ENCODE peak calls at places on chromosomes 12 and 14, in four cellular contexts. One of them, this sample, is unnamed.

GRCh38 chr14:63276492-63277342 is 42.0 kb downstream of the GPHB5 start:
- DNase-seq in Karpas-422: peak; percentile 82
- DNase-seq in cardiac muscle cell: peak; percentile 72
- DNase-seq in ovary: no peak
- DNase-seq in this sample: no peak

GRCh38 chr14:76701981-76702380 is 59.3 kb upstream of the VASH1 start:
- DNase-seq in Karpas-422: no peak
- DNase-seq in cardiac muscle cell: no peak
- DNase-seq in ovary: no peak
- DNase-seq in this sample: no peak

GRCh38 chr12:93317227-93317626 is 60.5 kb upstream of the NUDT4 start:
- DNase-seq in Karpas-422: no peak
- DNase-seq in cardiac muscle cell: no peak
- DNase-seq in ovary: no peak
- DNase-seq in this sample: no peak

GRCh38 chr12:86660488-86661171 is 404.4 kb upstream of the MGAT4C start:
- DNase-seq in Karpas-422: no peak
- DNase-seq in cardiac muscle cell: no peak
- DNase-seq in ovary: no peak
- DNase-seq in this sample: no peak

GRCh38 chr14:36657409-36658090 is 4.1 kb upstream of the PAX9 start:
- DNase-seq in Karpas-422: no peak
- DNase-seq in cardiac muscle cell: no peak
- DNase-seq in ovary: no peak
- DNase-seq in this sample: peak; percentile 82

GRCh38 chr14:37036669-37037341 is 135.6 kb downstream of the SLC25A21 start:
- DNase-seq in Karpas-422: no peak
- DNase-seq in cardiac muscle cell: no peak
- DNase-seq in ovary: no peak
- DNase-seq in this sample: no peak

GRCh38 chr14:33631021-33631420 is 319.9 kb downstream of the EGLN3 start:
- DNase-seq in Karpas-422: no peak
- DNase-seq in cardiac muscle cell: no peak
- DNase-seq in ovary: no peak
- DNase-seq in this sample: no peak

GRCh38 chr14:25150934-25151790 is 101.2 kb upstream of the STXBP6 start:
- DNase-seq in Karpas-422: peak; percentile 84
- DNase-seq in cardiac muscle cell: peak; percentile 76
- DNase-seq in ovary: no peak
- DNase-seq in this sample: no peak

GRCh38 chr12:3976351-3976938 is 103.2 kb upstream of the PARP11 start:
- DNase-seq in Karpas-422: no peak
- DNase-seq in cardiac muscle cell: no peak
- DNase-seq in ovary: no peak
- DNase-seq in this sample: no peak

GRCh38 chr12:30482650-30483049 is 213.0 kb downstream of the IPO8 start:
- DNase-seq in Karpas-422: no peak
- DNase-seq in cardiac muscle cell: no peak
- DNase-seq in ovary: no peak
- DNase-seq in this sample: no peak

GRCh38 chr14:96053236-96053599 is 14.1 kb downstream of the C14orf132 start:
- DNase-seq in Karpas-422: no peak
- DNase-seq in cardiac muscle cell: no peak
- DNase-seq in ovary: no peak
- DNase-seq in this sample: no peak

GRCh38 chr12:78586790-78587189 is 277.8 kb upstream of the SYT1 start:
- DNase-seq in Karpas-422: no peak
- DNase-seq in cardiac muscle cell: no peak
- DNase-seq in ovary: no peak
- DNase-seq in this sample: no peak

GRCh38 chr12:26523708-26524150 is 309.3 kb downstream of the ITPR2 start:
- DNase-seq in Karpas-422: no peak
- DNase-seq in cardiac muscle cell: peak; percentile 98
- DNase-seq in ovary: peak; percentile 90
- DNase-seq in this sample: peak; percentile 94

GRCh38 chr12:42370013-42370412 is 44.0 kb downstream of the PPHLN1 start:
- DNase-seq in Karpas-422: peak; percentile 50
- DNase-seq in cardiac muscle cell: no peak
- DNase-seq in ovary: no peak
- DNase-seq in this sample: no peak

GRCh38 chr12:51371295-51371953 is 19.8 kb downstream of the GALNT6 start:
- DNase-seq in Karpas-422: no peak
- DNase-seq in cardiac muscle cell: peak; percentile 96
- DNase-seq in ovary: peak; percentile 82
- DNase-seq in this sample: no peak

GRCh38 chr12:49476091-49476490 is 62.7 kb upstream of the KCNH3 start:
- DNase-seq in Karpas-422: no peak
- DNase-seq in cardiac muscle cell: no peak
- DNase-seq in ovary: no peak
- DNase-seq in this sample: no peak

GRCh38 chr12:55925870-55926737 is 1.6 kb downstream of the PYM1 start:
- DNase-seq in Karpas-422: peak; percentile 51
- DNase-seq in cardiac muscle cell: no peak
- DNase-seq in ovary: no peak
- DNase-seq in this sample: no peak

GRCh38 chr14:74612346-74613021 is 447 bp upstream of the LTBP2 start:
- DNase-seq in Karpas-422: peak; percentile 96
- DNase-seq in cardiac muscle cell: peak; percentile 85
- DNase-seq in ovary: peak; percentile 82
- DNase-seq in this sample: peak; percentile 49

GRCh38 chr12:92735131-92735721 is 32.4 kb downstream of the PLEKHG7 start:
- DNase-seq in Karpas-422: no peak
- DNase-seq in cardiac muscle cell: peak; percentile 96
- DNase-seq in ovary: no peak
- DNase-seq in this sample: no peak

GRCh38 chr12:180445-180844 is 33.5 kb downstream of the SLC6A12 start:
- DNase-seq in Karpas-422: no peak
- DNase-seq in cardiac muscle cell: peak; percentile 47
- DNase-seq in ovary: no peak
- DNase-seq in this sample: no peak

GRCh38 chr12:96436366-96437295 is 36.4 kb upstream of the CDK17 start:
- DNase-seq in Karpas-422: no peak
- DNase-seq in cardiac muscle cell: no peak
- DNase-seq in ovary: no peak
- DNase-seq in this sample: no peak

GRCh38 chr12:104707179-104707578 is 250.4 kb downstream of the CHST11 start:
- DNase-seq in Karpas-422: no peak
- DNase-seq in cardiac muscle cell: no peak
- DNase-seq in ovary: no peak
- DNase-seq in this sample: no peak

GRCh38 chr12:76030378-76031080 is 1.0 kb downstream of the PHLDA1 start:
- DNase-seq in Karpas-422: peak; percentile 62
- DNase-seq in cardiac muscle cell: peak; percentile 68
- DNase-seq in ovary: peak; percentile 32
- DNase-seq in this sample: peak; percentile 27

GRCh38 chr12:96070670-96071279 is 35.4 kb upstream of the LTA4H start:
- DNase-seq in Karpas-422: peak; percentile 73
- DNase-seq in cardiac muscle cell: peak; percentile 22
- DNase-seq in ovary: no peak
- DNase-seq in this sample: no peak

GRCh38 chr14:92704036-92704804 is 44.2 kb downstream of the LGMN start:
- DNase-seq in Karpas-422: peak; percentile 66
- DNase-seq in cardiac muscle cell: no peak
- DNase-seq in ovary: no peak
- DNase-seq in this sample: no peak

GRCh38 chr14:60287452-60287851 is 38.4 kb downstream of the PPM1A start:
- DNase-seq in Karpas-422: no peak
- DNase-seq in cardiac muscle cell: no peak
- DNase-seq in ovary: no peak
- DNase-seq in this sample: no peak

This sample was measured in posterior cingulate gyrus.